ENCODE peak calls at places on chromosomes 16 and 17, in five cellular contexts. M is heart right ventricle; G is CD8-positive, alpha-beta memory T cell; J is hepatocyte; Z is endodermal cell. U is an unnamed sample. For H3K27me3 and H3K4me1, the result is how much of the 10 kb centered on the place peaks cover.

GRCh38 chr17:32489320-32490100 is 2.7 kb downstream of the CDK5R1 start:
- DNase-seq in M (no peak), G (no peak), J (no peak), Z (no peak), U (no peak)

GRCh38 chr17:31492880-31493655 is 101.6 kb downstream of the RAB11FIP4 start:
- DNase-seq in M (no peak), G (no peak), J (no peak), Z (no peak), U (no peak)

GRCh38 chr17:19905514-19905913 is 37.8 kb upstream of the ULK2 start:
- DNase-seq in M (no peak), G (no peak), J (no peak), Z (no peak), U (no peak)

GRCh38 chr16:1102921-1103648 is 7.0 kb upstream of the C1QTNF8 start:
- DNase-seq in M (peak), G (peak), J (peak), Z (peak), U (peak)

GRCh38 chr17:49015179-49015923 is 18.2 kb downstream of the IGF2BP1 start:
- DNase-seq in M (no peak), G (no peak), J (no peak), Z (peak), U (no peak)

GRCh38 chr17:6070895-6071511 is 824 bp downstream of the WSCD1 start:
- DNase-seq in M (no peak), G (no peak), J (peak), Z (peak), U (peak)

GRCh38 chr17:36755586-36755985 is 154.2 kb downstream of the MRM1 start:
- DNase-seq in M (no peak), G (peak), J (peak), Z (peak), U (peak)

GRCh38 chr17:44105483-44105882 is 18.0 kb downstream of the HDAC5 start:
- DNase-seq in M (no peak), G (no peak), J (no peak), Z (peak), U (no peak)

GRCh38 chr16:84782841-84783240 is 36.9 kb upstream of the CRISPLD2 start:
- DNase-seq in M (no peak), G (no peak), J (no peak), Z (no peak), U (no peak)

GRCh38 chr17:8125196-8125946 is 1.5 kb upstream of the HES7 start:
- DNase-seq in M (peak), G (peak), J (peak), Z (peak), U (peak)

GRCh38 chr16:66950971-66951790 is 9.9 kb upstream of the CES3 start:
- DNase-seq in M (no peak), G (no peak), J (no peak), Z (no peak), U (no peak)

GRCh38 chr16:84820305-84820684 is 510 bp downstream of the CRISPLD2 start:
- DNase-seq in M (no peak), G (no peak), J (no peak), Z (no peak), U (no peak)

GRCh38 chr17:73710095-73710592 is 65.9 kb upstream of the SDK2 start:
- DNase-seq in M (peak), G (peak), J (peak), Z (peak), U (peak)
- H3K27me3 ChIP-seq in M (under half), G (under half), J (under half), Z (under half), U (under half)

GRCh38 chr17:63275318-63275967 is 170.7 kb downstream of the CYB561 start:
- DNase-seq in M (no peak), G (no peak), J (peak), Z (no peak), U (no peak)
- H3K4me1 ChIP-seq in M (under half), G (under half), J (under half), Z (under half), U (under half)

DNA sequence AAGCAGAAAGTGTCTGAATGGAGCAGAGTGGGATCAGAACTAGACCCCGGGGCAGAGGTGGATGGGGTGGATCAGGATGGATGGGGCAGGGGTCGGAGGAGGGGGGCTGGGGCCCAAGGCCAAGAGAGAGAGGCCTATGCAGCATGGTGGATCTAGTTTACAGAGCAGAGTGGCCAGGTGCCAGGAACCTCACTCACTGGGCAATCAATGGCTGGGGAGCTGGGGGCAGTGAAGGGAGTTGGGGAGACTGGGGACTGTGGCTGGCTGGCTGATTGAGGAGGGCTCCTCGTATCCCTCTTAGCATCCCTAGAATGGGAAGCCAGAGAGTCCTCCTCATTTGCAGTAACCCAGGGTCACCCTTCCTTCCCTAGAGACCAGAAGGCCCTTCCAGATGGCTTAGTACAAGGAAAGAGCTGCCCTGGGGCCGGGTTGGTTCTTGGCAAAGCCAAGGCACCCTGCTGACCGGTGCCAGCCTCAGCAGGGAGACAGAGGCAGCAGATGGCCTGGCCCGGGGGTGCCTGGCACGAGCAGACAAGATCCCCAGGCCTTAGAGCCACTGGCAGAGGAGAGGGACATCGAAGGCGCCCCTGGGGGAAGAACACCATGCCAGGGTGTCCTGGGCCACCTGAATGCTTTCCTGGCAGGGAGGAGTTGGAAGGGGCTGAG is 36.8 kb downstream of the SRCIN1 start:
- DNase-seq in M (no peak), G (no peak), J (no peak), Z (no peak), U (no peak)
- H3K27me3 ChIP-seq in M (half or more), G (half or more), J (half or more), Z (half or more), U (under half)

DNA sequence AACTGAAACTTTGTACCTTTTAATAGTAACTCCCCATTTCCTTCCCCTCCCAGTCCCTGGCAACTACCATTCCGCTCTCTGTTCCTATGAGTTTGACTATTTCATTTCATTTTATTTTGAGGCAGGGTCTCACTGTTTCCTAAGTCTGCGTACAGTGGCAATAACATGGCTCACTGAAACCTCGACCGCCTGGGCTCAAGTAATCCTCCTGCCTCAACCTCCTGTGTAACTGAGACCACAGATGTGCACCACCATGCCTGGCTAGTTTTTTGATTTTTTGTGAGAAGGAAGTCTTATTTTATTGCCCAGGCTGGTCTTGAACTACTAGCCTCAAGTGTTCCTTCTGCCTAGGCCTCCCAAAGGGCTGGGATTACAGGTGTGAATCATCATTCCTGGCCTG is 808.1 kb downstream of the CDH11 start:
- DNase-seq in M (no peak), G (no peak), J (no peak), Z (no peak), U (no peak)
- H3K4me1 ChIP-seq in M (under half), G (under half), J (under half), Z (under half), U (under half)

GRCh38 chr17:79950711-79951110 is 85.0 kb downstream of the TBC1D16 start:
- DNase-seq in M (no peak), G (no peak), J (no peak), Z (peak), U (peak)
- H3K27me3 ChIP-seq in M (under half), G (under half), J (under half), Z (under half), U (under half)

GRCh38 chr17:27493088-27493487 is 36.8 kb downstream of the KSR1 start:
- DNase-seq in M (no peak), G (no peak), J (no peak), Z (no peak), U (peak)

GRCh38 chr17:27496005-27496404 is 39.8 kb downstream of the KSR1 start:
- DNase-seq in M (no peak), G (no peak), J (no peak), Z (no peak), U (no peak)

GRCh38 chr17:27495460-27495859 is 39.2 kb downstream of the KSR1 start:
- DNase-seq in M (no peak), G (no peak), J (no peak), Z (no peak), U (no peak)

GRCh38 chr17:27492470-27492869 is 36.2 kb downstream of the KSR1 start:
- DNase-seq in M (no peak), G (no peak), J (no peak), Z (peak), U (no peak)

DNA sequence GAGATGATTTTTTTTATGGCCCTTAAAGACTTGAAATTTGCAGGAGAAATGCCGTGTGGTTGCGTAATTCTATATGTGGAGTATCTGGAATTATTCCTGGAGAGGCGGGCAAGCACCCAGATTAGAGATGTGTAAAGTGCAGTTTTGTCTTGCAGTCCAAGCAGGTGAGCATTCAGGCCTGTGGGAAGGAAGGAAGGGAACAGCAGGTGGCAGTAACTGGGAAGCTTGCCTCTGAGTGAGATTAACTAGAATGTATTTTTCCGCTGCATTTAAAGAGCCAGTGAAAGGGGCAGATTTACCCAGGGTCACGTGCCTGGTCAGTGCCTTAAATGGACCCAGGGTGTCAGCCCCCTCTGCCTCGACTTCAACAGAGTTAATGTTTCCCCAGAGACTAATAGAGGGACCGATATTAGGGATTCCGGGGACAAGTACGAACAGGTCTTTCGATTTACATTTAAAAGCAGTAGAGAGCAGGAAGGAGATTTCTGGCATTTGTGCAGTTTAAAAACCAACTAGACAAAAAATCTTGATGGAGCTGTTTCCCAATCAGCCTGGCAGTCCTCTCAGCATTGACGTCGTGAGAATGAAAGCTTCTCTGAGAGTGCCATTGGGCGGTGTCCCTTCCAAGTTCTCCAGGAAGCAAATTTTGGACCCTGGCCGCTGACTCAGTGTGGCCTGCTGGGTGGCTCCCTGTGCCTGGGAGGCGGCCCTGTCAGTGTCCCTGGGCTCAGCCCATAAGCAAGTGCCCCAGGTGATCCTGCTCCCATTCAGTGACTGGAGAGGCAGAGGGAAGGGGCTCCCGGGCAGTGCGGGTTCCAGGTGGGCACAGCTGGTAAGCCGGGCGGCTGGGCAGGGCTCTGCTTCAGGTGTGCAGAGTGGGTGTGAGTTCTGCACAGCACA is 38.2 kb downstream of the KSR1 start:
- DNase-seq in M (peak), G (no peak), J (peak), Z (peak), U (peak)
- H3K4me1 ChIP-seq in M (under half), G (under half), J (half or more), Z (under half), U (under half)

GRCh38 chr17:66829883-66830282 is 5.0 kb upstream of the CACNG5 start:
- DNase-seq in M (no peak), G (no peak), J (no peak), Z (no peak), U (no peak)
- H3K27me3 ChIP-seq in M (under half), G (under half), J (under half), Z (under half), U (under half)

DNA sequence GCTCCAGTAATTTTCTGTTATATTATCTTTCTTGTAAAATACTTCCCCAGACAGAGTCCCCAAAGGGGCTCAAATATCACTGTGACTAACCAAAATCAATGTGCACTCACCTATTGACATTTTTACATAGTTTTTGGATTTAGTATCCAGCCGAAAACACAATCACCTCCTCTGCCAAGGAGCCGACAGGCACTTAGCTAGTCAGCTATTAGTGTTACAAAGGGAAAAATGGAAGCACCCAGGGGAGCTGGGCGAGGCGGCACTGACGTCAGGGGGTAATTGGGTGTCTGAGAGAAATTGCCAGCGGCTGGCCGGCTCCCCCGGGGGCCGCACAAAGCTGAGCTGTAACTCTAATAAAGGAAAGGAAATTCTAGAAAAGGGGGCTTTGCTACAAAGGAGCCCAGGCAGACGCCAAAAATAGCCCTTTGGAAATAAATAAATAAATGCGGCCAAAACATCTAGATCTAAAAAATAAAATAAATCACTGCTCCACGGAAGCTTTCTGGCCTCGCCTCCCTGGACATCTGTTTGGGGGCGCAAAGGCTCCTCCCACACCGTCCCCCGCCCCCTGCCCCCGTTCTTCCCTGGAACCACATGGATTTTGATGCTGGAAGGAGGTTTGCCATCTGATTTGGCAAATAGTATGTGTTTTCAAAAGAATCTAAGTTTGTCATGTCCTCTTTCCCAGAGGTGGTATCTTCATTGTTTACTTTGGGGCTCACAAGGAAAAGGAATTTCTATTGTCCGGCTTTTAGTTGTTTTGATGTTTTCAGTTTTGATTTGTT is 156.8 kb downstream of the ZNF423 start:
- DNase-seq in M (peak), G (no peak), J (no peak), Z (peak), U (peak)
- H3K4me1 ChIP-seq in M (under half), G (under half), J (half or more), Z (half or more), U (half or more)

GRCh38 chr17:77853208-77853977 is 105.1 kb upstream of the TNRC6C start:
- DNase-seq in M (peak), G (no peak), J (no peak), Z (peak), U (no peak)
- H3K27me3 ChIP-seq in M (under half), G (under half), J (under half), Z (under half), U (under half)